ENCODE peak calls at places on chromosome 4, in eight cellular contexts. N is left colon; Z is D341Med; P is GM06990; A is Caki2; F is activated CD8-positive, alpha-beta memory T cell treated with anti-CD3 and anti-CD28 coated beads for 48 hours; C is posterior cingulate gyrus; D is pons. H is an unnamed sample.

GRCh38 chr4:111985386-111985890 is 159.8 kb upstream of the FAM241A start:
- DNase-seq in N (no peak), C (no peak), Z (no peak), A (no peak), F (no peak), D (no peak), P (no peak), H (no peak)

GRCh38 chr4:161949941-161950725 is 213.7 kb downstream of the FSTL5 start:
- DNase-seq in F (no peak), A (no peak), C (peak), N (no peak), D (peak), P (no peak), Z (no peak), H (no peak)

GRCh38 chr4:8648296-8648695 is 55.7 kb downstream of the CPZ start:
- DNase-seq in F (no peak), A (no peak), D (no peak), Z (no peak), P (no peak), C (peak), N (no peak), H (no peak)

GRCh38 chr4:148704291-148704690 is 262.1 kb upstream of the NR3C2 start:
- DNase-seq in A (no peak), N (no peak), P (no peak), F (no peak), C (no peak), Z (no peak), D (no peak), H (no peak)

GRCh38 chr4:155047755-155048154 is 160.7 kb upstream of the NPY2R start:
- DNase-seq in P (no peak), Z (no peak), N (no peak), F (no peak), A (no peak), C (no peak), D (no peak), H (no peak)

GRCh38 chr4:153555730-153556440 is 89.7 kb downstream of the TMEM131L start:
- DNase-seq in N (peak), F (no peak), C (peak), P (no peak), D (no peak), A (no peak), Z (no peak), H (peak)

GRCh38 chr4:85724801-85725548 is 250.0 kb downstream of the ARHGAP24 start:
- DNase-seq in D (no peak), N (no peak), F (no peak), C (no peak), Z (no peak), A (no peak), P (no peak), H (no peak)

GRCh38 chr4:163673848-163674702 is 179.6 kb downstream of the TMA16 start:
- DNase-seq in P (no peak), N (no peak), Z (no peak), C (no peak), D (no peak), F (no peak), A (no peak), H (no peak)

GRCh38 chr4:165814256-165815010 is 58.6 kb upstream of the TLL1 start:
- DNase-seq in D (no peak), Z (no peak), P (no peak), C (no peak), N (no peak), A (peak), F (no peak), H (no peak)

GRCh38 chr4:40055379-40055872 is 1.2 kb upstream of the N4BP2 start:
- DNase-seq in N (no peak), D (peak), A (no peak), Z (no peak), C (no peak), F (peak), P (no peak), H (no peak)

GRCh38 chr4:145936142-145937020 is 2.2 kb downstream of the ZNF827 start:
- DNase-seq in Z (peak), D (peak), F (peak), A (peak), P (peak), N (peak), C (peak), H (peak)

H was measured in BE2C.